ENCODE peak calls at places on chromosomes 6 and 20, in nine cellular contexts. One of them, this sample, is unnamed. For H3K36me3, the result is how much of the 10 kb centered on the place peaks cover.

GRCh38 chr20:44069203-44069931 is 117.6 kb downstream of the JPH2 start:
- DNase-seq in HCT116: no peak
- DNase-seq in CD8-positive, alpha-beta T cell: peak
- DNase-seq in breast epithelium: no peak
- DNase-seq in neural progenitor cell: no peak
- DNase-seq in cardiac muscle cell: no peak
- DNase-seq in thoracic aorta: no peak
- DNase-seq in mammary epithelial cell: no peak
- DNase-seq in body of pancreas: no peak
- DNase-seq in this sample: no peak

GRCh38 chr6:170404036-170404435 is 97.5 kb downstream of the FAM120B start:
- DNase-seq in HCT116: no peak
- DNase-seq in CD8-positive, alpha-beta T cell: no peak
- DNase-seq in breast epithelium: no peak
- DNase-seq in neural progenitor cell: peak
- DNase-seq in cardiac muscle cell: no peak
- DNase-seq in thoracic aorta: no peak
- DNase-seq in mammary epithelial cell: no peak
- DNase-seq in body of pancreas: no peak
- DNase-seq in this sample: no peak

GRCh38 chr6:89941847-89942497 is 47.7 kb downstream of the GJA10 start:
- DNase-seq in HCT116: no peak
- DNase-seq in CD8-positive, alpha-beta T cell: no peak
- DNase-seq in breast epithelium: no peak
- DNase-seq in neural progenitor cell: no peak
- DNase-seq in cardiac muscle cell: no peak
- DNase-seq in thoracic aorta: no peak
- DNase-seq in mammary epithelial cell: no peak
- DNase-seq in body of pancreas: no peak
- DNase-seq in this sample: no peak

GRCh38 chr6:40701352-40702007 is 114.3 kb upstream of the LRFN2 start:
- DNase-seq in HCT116: no peak
- DNase-seq in CD8-positive, alpha-beta T cell: no peak
- DNase-seq in breast epithelium: no peak
- DNase-seq in neural progenitor cell: no peak
- DNase-seq in cardiac muscle cell: no peak
- DNase-seq in thoracic aorta: no peak
- DNase-seq in mammary epithelial cell: no peak
- DNase-seq in body of pancreas: no peak
- DNase-seq in this sample: no peak

GRCh38 chr6:22613695-22614094 is 44.3 kb downstream of the HDGFL1 start:
- DNase-seq in HCT116: no peak
- DNase-seq in CD8-positive, alpha-beta T cell: no peak
- DNase-seq in breast epithelium: no peak
- DNase-seq in neural progenitor cell: no peak
- DNase-seq in cardiac muscle cell: no peak
- DNase-seq in thoracic aorta: no peak
- DNase-seq in mammary epithelial cell: peak
- DNase-seq in body of pancreas: no peak
- DNase-seq in this sample: no peak

GRCh38 chr6:125375841-125376240 is 74.1 kb upstream of the HDDC2 start:
- DNase-seq in HCT116: no peak
- DNase-seq in CD8-positive, alpha-beta T cell: no peak
- DNase-seq in breast epithelium: no peak
- DNase-seq in neural progenitor cell: no peak
- DNase-seq in cardiac muscle cell: no peak
- DNase-seq in thoracic aorta: no peak
- DNase-seq in mammary epithelial cell: no peak
- DNase-seq in body of pancreas: no peak
- DNase-seq in this sample: no peak

GRCh38 chr6:3743541-3743940 is 8.0 kb downstream of the PXDC1 start:
- DNase-seq in HCT116: no peak
- DNase-seq in CD8-positive, alpha-beta T cell: no peak
- DNase-seq in breast epithelium: peak
- DNase-seq in neural progenitor cell: no peak
- DNase-seq in cardiac muscle cell: no peak
- DNase-seq in thoracic aorta: no peak
- DNase-seq in mammary epithelial cell: no peak
- DNase-seq in body of pancreas: no peak
- DNase-seq in this sample: no peak

GRCh38 chr6:161480416-161481165 is 206.7 kb upstream of the AGPAT4 start:
- DNase-seq in HCT116: no peak
- DNase-seq in CD8-positive, alpha-beta T cell: no peak
- DNase-seq in breast epithelium: no peak
- DNase-seq in neural progenitor cell: no peak
- DNase-seq in cardiac muscle cell: no peak
- DNase-seq in thoracic aorta: no peak
- DNase-seq in mammary epithelial cell: no peak
- DNase-seq in body of pancreas: no peak
- DNase-seq in this sample: no peak

GRCh38 chr20:51160011-51160410 is 137.1 kb upstream of the KCNG1 start:
- DNase-seq in HCT116: no peak
- DNase-seq in CD8-positive, alpha-beta T cell: no peak
- DNase-seq in breast epithelium: no peak
- DNase-seq in neural progenitor cell: no peak
- DNase-seq in cardiac muscle cell: no peak
- DNase-seq in thoracic aorta: no peak
- DNase-seq in mammary epithelial cell: no peak
- DNase-seq in body of pancreas: no peak
- DNase-seq in this sample: no peak

GRCh38 chr6:163442336-163442735 is 27.8 kb downstream of the QKI start:
- DNase-seq in HCT116: no peak
- DNase-seq in CD8-positive, alpha-beta T cell: no peak
- DNase-seq in breast epithelium: no peak
- DNase-seq in neural progenitor cell: no peak
- DNase-seq in cardiac muscle cell: no peak
- DNase-seq in thoracic aorta: no peak
- DNase-seq in mammary epithelial cell: peak
- DNase-seq in body of pancreas: no peak
- DNase-seq in this sample: no peak

GRCh38 chr6:122180132-122180531 is 219.3 kb upstream of the HSF2 start:
- DNase-seq in HCT116: no peak
- DNase-seq in CD8-positive, alpha-beta T cell: no peak
- DNase-seq in breast epithelium: no peak
- DNase-seq in neural progenitor cell: peak
- DNase-seq in cardiac muscle cell: no peak
- DNase-seq in thoracic aorta: no peak
- DNase-seq in mammary epithelial cell: no peak
- DNase-seq in body of pancreas: no peak
- DNase-seq in this sample: no peak
- TF ChIP-seq CTCF in HCT116: peak
- TF ChIP-seq CTCF in CD8-positive, alpha-beta T cell: no peak
- TF ChIP-seq CTCF in breast epithelium: no peak
- TF ChIP-seq CTCF in neural progenitor cell: peak
- TF ChIP-seq CTCF in cardiac muscle cell: no peak
- TF ChIP-seq CTCF in thoracic aorta: no peak
- TF ChIP-seq CTCF in mammary epithelial cell: no peak
- TF ChIP-seq CTCF in body of pancreas: no peak
- TF ChIP-seq CTCF in this sample: no peak

DNA sequence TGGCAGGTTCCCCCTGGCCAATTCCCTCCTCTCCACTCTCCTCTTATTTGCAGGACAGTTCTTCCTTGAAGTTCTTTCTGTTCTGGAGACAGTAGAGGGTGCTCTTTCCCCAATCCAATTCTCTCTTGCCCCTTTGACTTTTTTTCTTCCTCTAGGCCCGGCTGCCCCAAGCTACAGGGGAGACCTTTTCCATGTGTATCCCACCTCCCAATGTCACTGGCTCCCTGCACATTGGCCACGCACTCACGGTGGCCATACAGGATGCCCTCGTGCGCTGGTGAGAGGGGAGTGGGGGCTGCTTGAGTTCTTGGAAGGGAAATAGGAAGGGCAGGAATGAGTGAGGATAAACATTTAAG is 1.5 kb downstream of the VARS2 start:
- DNase-seq in HCT116: peak
- DNase-seq in CD8-positive, alpha-beta T cell: no peak
- DNase-seq in breast epithelium: no peak
- DNase-seq in neural progenitor cell: peak
- DNase-seq in cardiac muscle cell: peak
- DNase-seq in thoracic aorta: no peak
- DNase-seq in mammary epithelial cell: peak
- DNase-seq in body of pancreas: peak
- DNase-seq in this sample: no peak
- H3K36me3 ChIP-seq in HCT116: under half
- H3K36me3 ChIP-seq in CD8-positive, alpha-beta T cell: under half
- H3K36me3 ChIP-seq in breast epithelium: under half
- H3K36me3 ChIP-seq in neural progenitor cell: under half
- H3K36me3 ChIP-seq in cardiac muscle cell: under half
- H3K36me3 ChIP-seq in thoracic aorta: under half
- H3K36me3 ChIP-seq in mammary epithelial cell: under half
- H3K36me3 ChIP-seq in body of pancreas: under half
- H3K36me3 ChIP-seq in this sample: under half

GRCh38 chr6:42320762-42321161 is 103.1 kb upstream of the MRPS10 start:
- DNase-seq in HCT116: no peak
- DNase-seq in CD8-positive, alpha-beta T cell: no peak
- DNase-seq in breast epithelium: no peak
- DNase-seq in neural progenitor cell: no peak
- DNase-seq in cardiac muscle cell: no peak
- DNase-seq in thoracic aorta: no peak
- DNase-seq in mammary epithelial cell: no peak
- DNase-seq in body of pancreas: no peak
- DNase-seq in this sample: no peak

GRCh38 chr6:42321976-42322375 is 104.3 kb upstream of the MRPS10 start:
- DNase-seq in HCT116: no peak
- DNase-seq in CD8-positive, alpha-beta T cell: no peak
- DNase-seq in breast epithelium: no peak
- DNase-seq in neural progenitor cell: no peak
- DNase-seq in cardiac muscle cell: no peak
- DNase-seq in thoracic aorta: no peak
- DNase-seq in mammary epithelial cell: no peak
- DNase-seq in body of pancreas: no peak
- DNase-seq in this sample: no peak

GRCh38 chr6:42326248-42326647 is 108.6 kb upstream of the MRPS10 start:
- DNase-seq in HCT116: no peak
- DNase-seq in CD8-positive, alpha-beta T cell: no peak
- DNase-seq in breast epithelium: no peak
- DNase-seq in neural progenitor cell: no peak
- DNase-seq in cardiac muscle cell: no peak
- DNase-seq in thoracic aorta: no peak
- DNase-seq in mammary epithelial cell: peak
- DNase-seq in body of pancreas: no peak
- DNase-seq in this sample: no peak

GRCh38 chr6:42318485-42318884 is 100.8 kb upstream of the MRPS10 start:
- DNase-seq in HCT116: no peak
- DNase-seq in CD8-positive, alpha-beta T cell: no peak
- DNase-seq in breast epithelium: no peak
- DNase-seq in neural progenitor cell: no peak
- DNase-seq in cardiac muscle cell: no peak
- DNase-seq in thoracic aorta: no peak
- DNase-seq in mammary epithelial cell: no peak
- DNase-seq in body of pancreas: no peak
- DNase-seq in this sample: no peak

GRCh38 chr6:42322676-42323075 is 105.0 kb upstream of the MRPS10 start:
- DNase-seq in HCT116: no peak
- DNase-seq in CD8-positive, alpha-beta T cell: no peak
- DNase-seq in breast epithelium: no peak
- DNase-seq in neural progenitor cell: peak
- DNase-seq in cardiac muscle cell: no peak
- DNase-seq in thoracic aorta: no peak
- DNase-seq in mammary epithelial cell: no peak
- DNase-seq in body of pancreas: no peak
- DNase-seq in this sample: no peak
- TF ChIP-seq CTCF in HCT116: peak
- TF ChIP-seq CTCF in CD8-positive, alpha-beta T cell: no peak
- TF ChIP-seq CTCF in breast epithelium: no peak
- TF ChIP-seq CTCF in neural progenitor cell: peak
- TF ChIP-seq CTCF in cardiac muscle cell: no peak
- TF ChIP-seq CTCF in thoracic aorta: no peak
- TF ChIP-seq CTCF in mammary epithelial cell: no peak
- TF ChIP-seq CTCF in body of pancreas: no peak
- TF ChIP-seq CTCF in this sample: no peak

GRCh38 chr20:8139899-8140298 is 7.8 kb downstream of the PLCB1 start:
- DNase-seq in HCT116: no peak
- DNase-seq in CD8-positive, alpha-beta T cell: no peak
- DNase-seq in breast epithelium: no peak
- DNase-seq in neural progenitor cell: no peak
- DNase-seq in cardiac muscle cell: no peak
- DNase-seq in thoracic aorta: no peak
- DNase-seq in mammary epithelial cell: no peak
- DNase-seq in body of pancreas: no peak
- DNase-seq in this sample: no peak
- H3K36me3 ChIP-seq in HCT116: under half
- H3K36me3 ChIP-seq in CD8-positive, alpha-beta T cell: under half
- H3K36me3 ChIP-seq in breast epithelium: under half
- H3K36me3 ChIP-seq in neural progenitor cell: under half
- H3K36me3 ChIP-seq in cardiac muscle cell: under half
- H3K36me3 ChIP-seq in thoracic aorta: under half
- H3K36me3 ChIP-seq in mammary epithelial cell: under half
- H3K36me3 ChIP-seq in body of pancreas: under half
- H3K36me3 ChIP-seq in this sample: under half

GRCh38 chr6:167408235-167408869 is 83.5 kb downstream of the TTLL2 start:
- DNase-seq in HCT116: no peak
- DNase-seq in CD8-positive, alpha-beta T cell: no peak
- DNase-seq in breast epithelium: no peak
- DNase-seq in neural progenitor cell: no peak
- DNase-seq in cardiac muscle cell: no peak
- DNase-seq in thoracic aorta: no peak
- DNase-seq in mammary epithelial cell: no peak
- DNase-seq in body of pancreas: no peak
- DNase-seq in this sample: no peak
- TF ChIP-seq CTCF in HCT116: no peak
- TF ChIP-seq CTCF in CD8-positive, alpha-beta T cell: no peak
- TF ChIP-seq CTCF in breast epithelium: no peak
- TF ChIP-seq CTCF in neural progenitor cell: no peak
- TF ChIP-seq CTCF in cardiac muscle cell: no peak
- TF ChIP-seq CTCF in thoracic aorta: no peak
- TF ChIP-seq CTCF in mammary epithelial cell: no peak
- TF ChIP-seq CTCF in body of pancreas: no peak
- TF ChIP-seq CTCF in this sample: no peak

This sample was measured in sigmoid colon.